ENCODE peak calls at places on chromosomes 16 and 17, in six cellular contexts. S, X, G, Y, Q and A are unnamed samples.
A peak's percentile ranks its signal among the peaks of the same experiment; 100 is the strongest.

GRCh38 chr16:66344533-66345145 is 21.9 kb upstream of the CDH5 start:
- DNase-seq in S (no peak), X (no peak), G (peak; percentile 48), Y (no peak), Q (peak; percentile 48), A (peak; percentile 61)

GRCh38 chr16:65767125-65767524 is 599.4 kb upstream of the CDH5 start:
- DNase-seq in S (no peak), X (peak; percentile 21), G (peak; percentile 22), Y (no peak), Q (no peak), A (no peak)

GRCh38 chr17:41167561-41167960 is 460 bp downstream of the KRTAP4-3 start:
- DNase-seq in S (no peak), X (no peak), G (no peak), Y (no peak), Q (no peak), A (no peak)

GRCh38 chr16:48596326-48596725 is 13.7 kb downstream of the N4BP1 start:
- DNase-seq in S (no peak), X (no peak), G (no peak), Y (no peak), Q (no peak), A (no peak)

GRCh38 chr16:28497386-28497785 is 2.9 kb downstream of the APOBR start:
- DNase-seq in S (no peak), X (no peak), G (no peak), Y (no peak), Q (no peak), A (no peak)

GRCh38 chr17:8187517-8188407 is 2.2 kb downstream of the BORCS6 start:
- DNase-seq in S (peak; percentile 94), X (peak; percentile 85), G (peak; percentile 98), Y (peak; percentile 76), Q (peak; percentile 93), A (peak; percentile 99)

GRCh38 chr16:83929811-83930555 is 23.1 kb upstream of the OSGIN1 start:
- DNase-seq in S (no peak), X (peak; percentile 27), G (no peak), Y (no peak), Q (no peak), A (no peak)

GRCh38 chr16:57118461-57119084 is 26.2 kb downstream of the CPNE2 start:
- DNase-seq in S (no peak), X (no peak), G (no peak), Y (no peak), Q (no peak), A (no peak)

GRCh38 chr17:65627892-65628622 is 66.6 kb upstream of the AXIN2 start:
- DNase-seq in S (peak; percentile 76), X (no peak), G (peak; percentile 77), Y (no peak), Q (no peak), A (peak; percentile 71)

GRCh38 chr16:16019488-16019887 is 70.1 kb downstream of the ABCC1 start:
- DNase-seq in S (no peak), X (no peak), G (no peak), Y (no peak), Q (no peak), A (peak; percentile 85)

GRCh38 chr17:75959839-75960511 is 19.0 kb downstream of the ACOX1 start:
- DNase-seq in S (no peak), X (no peak), G (no peak), Y (no peak), Q (no peak), A (no peak)

GRCh38 chr17:59451706-59452105 is 113.7 kb upstream of the DHX40 start:
- DNase-seq in S (no peak), X (peak; percentile 40), G (no peak), Y (no peak), Q (no peak), A (peak; percentile 58)

GRCh38 chr16:58249388-58249779 is 45.4 kb downstream of the PRSS54 start:
- DNase-seq in S (no peak), X (peak; percentile 23), G (no peak), Y (no peak), Q (no peak), A (no peak)

GRCh38 chr17:62652251-62653001 is 25.0 kb downstream of the MRC2 start:
- DNase-seq in S (peak; percentile 83), X (peak; percentile 85), G (peak; percentile 55), Y (peak; percentile 12), Q (no peak), A (peak; percentile 65)

GRCh38 chr17:49595980-49596379 is 20.3 kb downstream of the NXPH3 start:
- DNase-seq in S (no peak), X (no peak), G (no peak), Y (no peak), Q (no peak), A (no peak)

GRCh38 chr16:75377971-75378386 is 55.3 kb downstream of the CFDP1 start:
- DNase-seq in S (no peak), X (no peak), G (no peak), Y (no peak), Q (no peak), A (peak; percentile 93)

GRCh38 chr17:17029938-17030337 is 12.3 kb upstream of the MPRIP start:
- DNase-seq in S (no peak), X (peak; percentile 53), G (no peak), Y (no peak), Q (no peak), A (no peak)

GRCh38 chr17:70636517-70637133 is 467.3 kb downstream of the KCNJ2 start:
- DNase-seq in S (no peak), X (peak; percentile 33), G (peak; percentile 82), Y (no peak), Q (no peak), A (peak; percentile 63)

GRCh38 chr16:20904507-20905079 is 4.0 kb downstream of the LYRM1 start:
- DNase-seq in S (no peak), X (no peak), G (no peak), Y (no peak), Q (peak; percentile 1), A (peak; percentile 42)

GRCh38 chr16:49899991-49900690 is 44.2 kb upstream of the ZNF423 start:
- DNase-seq in S (no peak), X (no peak), G (no peak), Y (no peak), Q (no peak), A (no peak)

GRCh38 chr17:36921131-36921851 is 16.0 kb upstream of the LHX1 start:
- DNase-seq in S (no peak), X (peak; percentile 78), G (no peak), Y (no peak), Q (peak; percentile 45), A (peak; percentile 95)

GRCh38 chr17:2872282-2872681 is 76.0 kb downstream of the RAP1GAP2 start:
- DNase-seq in S (no peak), X (peak; percentile 71), G (no peak), Y (no peak), Q (no peak), A (no peak)

GRCh38 chr16:3793161-3793576 is 75.8 kb upstream of the TRAP1 start:
- DNase-seq in S (no peak), X (peak; percentile 49), G (no peak), Y (no peak), Q (no peak), A (no peak)

GRCh38 chr17:14152726-14153125 is 83.4 kb downstream of the COX10 start:
- DNase-seq in S (no peak), X (no peak), G (no peak), Y (no peak), Q (no peak), A (no peak)

GRCh38 chr17:2867441-2868424 is 71.5 kb downstream of the RAP1GAP2 start:
- DNase-seq in S (no peak), X (peak; percentile 88), G (no peak), Y (no peak), Q (no peak), A (peak; percentile 72)

GRCh38 chr17:78231991-78232759 is 744 bp downstream of the TMEM235 start:
- DNase-seq in S (peak; percentile 70), X (peak; percentile 89), G (no peak), Y (no peak), Q (no peak), A (no peak)